ENCODE peak calls at places on chromosomes 6 and 20, in nine cellular contexts. S, Y, N, V, O, U, P, M and C are unnamed samples.

GRCh38 chr6:132021552-132022375 is 70.6 kb upstream of the CCN2 start:
- DNase-seq in Y (no peak), P (no peak), U (no peak), S (no peak), O (no peak), M (no peak), V (peak; percentile 96), N (no peak), C (no peak)

GRCh38 chr6:2986722-2987196 is 12.9 kb upstream of the NQO2 start:
- DNase-seq in S (no peak), Y (no peak), M (no peak), V (no peak), P (no peak), O (no peak), U (peak; percentile 80), N (no peak), C (no peak)

GRCh38 chr20:1360094-1360493 is 31.2 kb upstream of the SDCBP2 start:
- DNase-seq in P (no peak), U (no peak), Y (no peak), V (no peak), S (no peak), M (no peak), N (no peak), O (no peak), C (no peak)

GRCh38 chr6:126341126-126341525 is 1.2 kb downstream of the CENPW start:
- DNase-seq in M (no peak), O (no peak), V (no peak), S (no peak), Y (no peak), N (no peak), P (no peak), U (no peak), C (no peak)

GRCh38 chr6:163263196-163263595 is 151.3 kb upstream of the QKI start:
- DNase-seq in V (no peak), Y (no peak), M (no peak), N (no peak), U (peak; percentile 80), P (no peak), O (no peak), S (no peak), C (no peak)

GRCh38 chr6:142013286-142013685 is 119.4 kb upstream of the GJE1 start:
- DNase-seq in M (no peak), V (no peak), U (no peak), P (no peak), N (peak; percentile 84), O (no peak), S (no peak), Y (no peak), C (no peak)

GRCh38 chr6:143149771-143150170 is 89.1 kb downstream of the AIG1 start:
- DNase-seq in M (no peak), O (no peak), P (no peak), Y (no peak), S (no peak), U (no peak), N (no peak), V (no peak), C (no peak)

GRCh38 chr6:73746776-73747175 is 50.8 kb downstream of the CD109 start:
- DNase-seq in M (no peak), N (no peak), Y (no peak), P (no peak), O (no peak), V (no peak), U (no peak), S (no peak), C (no peak)

GRCh38 chr6:137882225-137882961 is 15.3 kb downstream of the TNFAIP3 start:
- DNase-seq in Y (no peak), U (no peak), N (no peak), M (no peak), O (no peak), V (no peak), S (no peak), P (no peak), C (peak; percentile 62)

GRCh38 chr20:45337367-45338120 is 10.7 kb downstream of the SDC4 start:
- DNase-seq in M (no peak), P (peak; percentile 69), U (peak; percentile 83), N (no peak), Y (no peak), O (no peak), S (peak; percentile 64), V (peak; percentile 65), C (no peak)

GRCh38 chr20:51972031-51972430 is 169.7 kb upstream of the SALL4 start:
- DNase-seq in O (no peak), V (no peak), U (no peak), P (no peak), S (no peak), Y (no peak), M (no peak), N (no peak), C (no peak)

GRCh38 chr6:132247381-132248159 is 153.7 kb downstream of the MOXD1 start:
- DNase-seq in O (no peak), S (no peak), P (no peak), V (no peak), Y (no peak), N (no peak), U (no peak), M (no peak), C (no peak)

GRCh38 chr6:21053612-21054011 is 519.4 kb downstream of the CDKAL1 start:
- DNase-seq in U (no peak), V (no peak), O (no peak), P (no peak), N (no peak), Y (no peak), M (no peak), S (no peak), C (no peak)

GRCh38 chr6:37173573-37174195 is 3.7 kb downstream of the PIM1 start:
- DNase-seq in P (no peak), U (no peak), S (peak; percentile 28), V (no peak), O (no peak), M (no peak), N (no peak), Y (no peak), C (no peak)

GRCh38 chr6:17210683-17211082 is 70.5 kb upstream of the RBM24 start:
- DNase-seq in Y (no peak), N (no peak), P (no peak), V (no peak), O (no peak), M (no peak), S (no peak), U (no peak), C (no peak)

GRCh38 chr6:46299253-46299652 is 128.5 kb upstream of the ENPP5 start:
- DNase-seq in N (no peak), U (no peak), P (no peak), S (no peak), M (no peak), V (no peak), O (no peak), Y (no peak), C (no peak)

GRCh38 chr6:63799813-63800212 is 164.2 kb downstream of the PHF3 start:
- DNase-seq in V (peak; percentile 15), N (no peak), U (no peak), Y (no peak), P (no peak), O (no peak), S (no peak), M (no peak), C (no peak)

GRCh38 chr20:25042531-25043498 is 15.1 kb downstream of the ACSS1 start:
- DNase-seq in U (peak; percentile 85), S (no peak), Y (no peak), V (no peak), N (no peak), M (no peak), O (peak; percentile 69), P (no peak), C (peak; percentile 95)

GRCh38 chr6:104789770-104790190 is 69.9 kb downstream of the HACE1 start:
- DNase-seq in V (peak; percentile 18), Y (peak; percentile 41), S (no peak), N (peak; percentile 50), M (peak; percentile 22), O (no peak), P (no peak), U (no peak), C (peak; percentile 20)

GRCh38 chr20:4728121-4728520 is 6.4 kb downstream of the PRND start:
- DNase-seq in M (no peak), O (no peak), U (no peak), S (no peak), V (no peak), Y (no peak), P (no peak), N (no peak), C (no peak)

DNA sequence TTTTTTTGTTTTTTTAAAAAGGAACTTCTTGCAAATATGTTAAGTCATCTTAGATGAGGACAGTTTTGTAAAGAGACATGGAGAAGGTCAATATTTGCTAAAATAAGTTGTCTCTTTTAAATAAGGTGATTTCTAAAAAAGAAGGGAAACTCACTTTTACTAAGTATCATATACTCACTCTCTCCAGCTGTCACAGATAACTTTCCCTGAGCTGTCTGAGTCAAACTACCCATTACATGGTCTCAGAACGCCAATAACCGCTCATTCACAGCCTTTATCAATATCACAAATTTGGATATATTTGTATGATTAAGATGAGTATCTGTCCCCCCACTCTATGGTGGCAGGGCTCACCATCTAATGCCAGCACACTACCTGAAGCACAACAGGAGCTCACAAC is 47.6 kb downstream of the IPCEF1 start:
- DNase-seq in O (no peak), S (no peak), M (no peak), P (no peak), U (no peak), Y (no peak), V (no peak), N (no peak), C (no peak)
- TF ChIP-seq POLR2AphosphoS5 in O (no peak), S (no peak), M (no peak), P (no peak), U (no peak), Y (no peak), V (no peak), N (no peak), C (no peak)

GRCh38 chr20:43949741-43950618 is 35.3 kb downstream of the TOX2 start:
- DNase-seq in U (no peak), V (no peak), O (peak; percentile 61), N (no peak), S (peak; percentile 17), Y (no peak), P (no peak), M (no peak), C (peak; percentile 76)
- TF ChIP-seq POLR2AphosphoS5 in U (no peak), V (no peak), O (peak; percentile 53), N (no peak), S (no peak), Y (no peak), P (no peak), M (no peak), C (peak; percentile 96)

DNA sequence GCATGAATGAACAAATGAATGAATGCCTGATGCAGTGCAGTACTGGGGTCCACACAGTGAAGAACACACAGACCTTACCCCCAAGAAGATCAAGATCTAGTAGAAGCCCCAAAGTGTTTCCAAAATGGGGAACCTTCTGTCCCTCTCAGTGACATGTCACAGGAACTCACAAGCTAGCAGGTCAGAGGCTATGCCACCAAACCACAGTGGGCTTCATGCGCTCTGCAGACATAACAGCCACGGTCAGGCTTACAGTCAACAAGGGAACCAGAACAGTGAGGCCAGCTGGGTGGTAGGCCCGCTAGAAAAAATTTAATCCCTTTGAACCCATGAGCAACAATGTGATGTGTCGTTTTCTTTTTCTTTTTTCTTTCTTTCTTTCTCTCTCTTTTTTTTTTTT is 20.2 kb upstream of the ARFGEF2 start:
- DNase-seq in O (no peak), Y (no peak), V (no peak), S (no peak), P (no peak), U (no peak), M (no peak), N (no peak), C (peak; percentile 83)
- TF ChIP-seq POLR2AphosphoS5 in O (no peak), Y (no peak), V (no peak), S (no peak), P (no peak), U (no peak), M (no peak), N (no peak), C (no peak)

GRCh38 chr6:52666523-52666922 is 4.4 kb upstream of the TMEM14A start:
- DNase-seq in O (no peak), V (no peak), P (no peak), N (no peak), M (no peak), Y (no peak), U (no peak), S (no peak), C (no peak)
- TF ChIP-seq POLR2AphosphoS5 in O (no peak), V (no peak), P (no peak), N (no peak), M (no peak), Y (no peak), U (no peak), S (no peak), C (no peak)